ENCODE peak calls at places on chromosomes 6 and 20, in four cellular contexts. One of them, this sample, is unnamed.
A peak's percentile ranks its signal among the peaks of the same experiment; 100 is the strongest.

GRCh38 chr20:32468313-32468640 is 110.1 kb downstream of the ASXL1 start:
- DNase-seq in HCT116: no peak
- DNase-seq in HepG2: no peak
- DNase-seq in A549: no peak
- DNase-seq in this sample: no peak

GRCh38 chr6:165846123-165846966 is 183.3 kb upstream of the PDE10A start:
- DNase-seq in A549: no peak
- DNase-seq in HepG2: no peak
- DNase-seq in HCT116: no peak
- DNase-seq in this sample: no peak

GRCh38 chr20:62768815-62769287 is 27.4 kb upstream of the MRGBP start:
- DNase-seq in HepG2: no peak
- DNase-seq in HCT116: no peak
- DNase-seq in A549: no peak
- DNase-seq in this sample: no peak

GRCh38 chr6:169663468-169663867 is 38.4 kb downstream of the WDR27 start:
- DNase-seq in HCT116: no peak
- DNase-seq in A549: no peak
- DNase-seq in HepG2: no peak
- DNase-seq in this sample: no peak

GRCh38 chr20:50695144-50695872 is 4.0 kb upstream of the RIPOR3 start:
- DNase-seq in HCT116: no peak
- DNase-seq in A549: no peak
- DNase-seq in HepG2: no peak
- DNase-seq in this sample: no peak

GRCh38 chr6:113719545-113719944 is 137.6 kb upstream of the MARCKS start:
- DNase-seq in A549: peak; percentile 10
- DNase-seq in HCT116: no peak
- DNase-seq in HepG2: no peak
- DNase-seq in this sample: no peak

GRCh38 chr20:57620274-57620990 is at the start of gene ZBP1:
- DNase-seq in HCT116: no peak
- DNase-seq in HepG2: no peak
- DNase-seq in A549: no peak
- DNase-seq in this sample: no peak

GRCh38 chr6:132198040-132198439 is 203.2 kb downstream of the MOXD1 start:
- DNase-seq in A549: no peak
- DNase-seq in HCT116: no peak
- DNase-seq in HepG2: no peak
- DNase-seq in this sample: no peak

GRCh38 chr6:159042003-159042823 is 2.6 kb downstream of the TAGAP start:
- DNase-seq in HepG2: peak; percentile 70
- DNase-seq in A549: peak; percentile 64
- DNase-seq in HCT116: peak; percentile 68
- DNase-seq in this sample: peak; percentile 80

GRCh38 chr6:54085047-54085446 is 26.2 kb upstream of the MLIP start:
- DNase-seq in HCT116: no peak
- DNase-seq in HepG2: no peak
- DNase-seq in A549: no peak
- DNase-seq in this sample: no peak

GRCh38 chr20:672975-673604 is 2.5 kb downstream of the SCRT2 start:
- DNase-seq in HepG2: no peak
- DNase-seq in HCT116: no peak
- DNase-seq in A549: peak; percentile 65
- DNase-seq in this sample: no peak
- TF ChIP-seq REST in HepG2: no peak
- TF ChIP-seq REST in HCT116: no peak
- TF ChIP-seq REST in A549: no peak
- TF ChIP-seq REST in this sample: no peak

GRCh38 chr6:48624631-48625030 is 513.6 kb upstream of the PTCHD4 start:
- DNase-seq in A549: no peak
- DNase-seq in HepG2: no peak
- DNase-seq in HCT116: no peak
- DNase-seq in this sample: no peak
- TF ChIP-seq REST in A549: no peak
- TF ChIP-seq REST in HepG2: no peak
- TF ChIP-seq REST in HCT116: no peak
- TF ChIP-seq REST in this sample: no peak

DNA sequence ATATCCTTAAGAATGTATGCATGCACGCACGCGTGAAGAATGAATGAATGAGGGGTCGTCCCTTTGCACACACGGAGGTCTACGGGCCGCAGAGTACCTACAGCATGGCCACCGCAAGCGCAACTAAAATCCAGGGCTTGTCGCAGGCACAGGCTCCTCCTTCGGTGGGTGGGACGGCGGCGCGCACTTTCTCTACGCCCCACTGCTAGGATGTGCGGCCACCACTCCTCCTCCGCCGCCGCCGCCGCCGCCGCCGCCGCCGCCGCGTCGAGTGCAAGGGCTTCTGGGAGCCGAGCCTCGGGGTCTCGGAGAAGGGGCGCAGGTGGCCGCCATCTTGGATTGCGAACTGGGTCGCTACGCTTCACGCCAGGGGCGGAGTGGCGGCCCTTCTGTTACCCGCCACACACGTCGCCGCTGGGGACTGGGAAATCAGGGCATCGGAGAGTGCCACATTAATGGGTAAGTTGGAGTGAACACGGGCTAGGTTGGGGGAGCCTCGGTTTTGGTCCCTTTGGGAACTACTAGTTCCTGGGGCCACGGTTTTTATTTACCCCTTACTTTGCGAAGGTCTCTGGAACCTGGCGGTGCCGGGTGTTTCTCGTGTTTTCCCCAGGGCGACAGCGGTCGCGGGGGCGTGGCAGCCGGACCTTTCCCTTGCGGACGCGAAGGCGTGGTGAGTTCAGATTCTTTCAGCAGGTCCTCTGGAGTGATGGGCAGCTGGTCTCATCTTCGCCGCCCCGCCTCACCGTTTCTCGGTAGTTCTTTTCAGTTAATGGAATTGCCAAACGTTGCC is at the start of gene KPNA5:
- DNase-seq in HepG2: peak; percentile 92
- DNase-seq in HCT116: peak; percentile 68
- DNase-seq in A549: peak; percentile 70
- DNase-seq in this sample: peak; percentile 93
- TF ChIP-seq REST in HepG2: no peak
- TF ChIP-seq REST in HCT116: no peak
- TF ChIP-seq REST in A549: no peak
- TF ChIP-seq REST in this sample: no peak

DNA sequence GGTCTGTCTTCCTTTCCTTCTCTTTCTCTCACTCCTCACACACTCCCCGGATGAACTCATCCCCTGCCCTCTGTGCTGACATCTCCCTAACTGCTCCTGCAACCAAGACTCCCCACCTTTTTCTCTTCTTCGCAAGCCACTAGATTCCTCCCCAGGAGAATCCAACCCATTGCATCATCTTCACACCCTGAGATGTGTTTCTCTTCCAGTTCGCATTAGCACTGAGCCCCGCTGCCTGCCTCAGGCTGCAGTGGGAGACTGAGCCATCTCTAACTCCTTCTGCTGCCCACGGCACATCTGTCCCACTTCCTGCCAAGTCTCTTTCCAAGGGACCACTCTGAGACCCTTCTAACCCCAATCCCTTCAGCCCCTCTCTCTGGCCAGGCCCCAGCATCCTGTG is 67.2 kb upstream of the NNAT start:
- DNase-seq in A549: no peak
- DNase-seq in HepG2: no peak
- DNase-seq in HCT116: no peak
- DNase-seq in this sample: no peak
- TF ChIP-seq REST in A549: no peak
- TF ChIP-seq REST in HepG2: no peak
- TF ChIP-seq REST in HCT116: no peak
- TF ChIP-seq REST in this sample: no peak

DNA sequence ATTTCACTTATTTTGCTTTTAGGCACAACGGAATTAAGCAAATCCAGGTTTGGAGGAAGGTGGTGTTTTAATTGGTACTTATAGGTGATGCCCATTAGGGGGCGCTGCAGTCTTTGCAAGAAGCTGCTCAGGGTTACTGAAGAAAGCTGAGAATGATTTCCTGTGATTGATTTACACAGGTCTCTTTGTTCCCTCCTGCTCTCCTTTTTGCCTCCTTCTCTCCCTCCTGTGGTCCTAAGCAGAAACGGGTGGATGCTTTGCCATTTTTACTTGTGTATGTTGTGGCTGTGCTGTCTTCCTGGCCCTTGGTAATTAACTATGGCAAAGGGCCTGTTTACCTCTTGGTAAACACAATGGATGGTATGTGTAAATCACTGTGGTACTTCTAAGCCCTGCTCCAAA is 97.8 kb downstream of the ANKS1A start:
- DNase-seq in HepG2: peak; percentile 71
- DNase-seq in HCT116: peak; percentile 36
- DNase-seq in A549: peak; percentile 61
- DNase-seq in this sample: peak; percentile 68
- TF ChIP-seq REST in HepG2: no peak
- TF ChIP-seq REST in HCT116: no peak
- TF ChIP-seq REST in A549: no peak
- TF ChIP-seq REST in this sample: no peak

This sample was measured in HL-60.